ENCODE peak calls at places on chromosomes 5 and 9, in seven cellular contexts. K is Peyer's patch, Q is stomach, U is heart left ventricle, W is IMR-90, X is A549, D is adrenal gland. V is an unnamed sample.
A peak's percentile ranks its signal among the peaks of the same experiment; 100 is the strongest.

GRCh38 chr9:6467006-6467625 is 54.1 kb downstream of the UHRF2 start:
- DNase-seq in X (no peak), D (no peak), W (no peak), U (no peak), K (no peak), Q (no peak), V (no peak)

GRCh38 chr5:74241751-74242140 is 398.8 kb downstream of the ENC1 start:
- DNase-seq in W (peak; percentile 34), U (no peak), D (no peak), Q (no peak), X (no peak), K (no peak), V (no peak)

GRCh38 chr5:57986746-57987145 is 473.1 kb downstream of the PLK2 start:
- DNase-seq in W (peak; percentile 34), K (no peak), U (no peak), D (no peak), X (peak; percentile 59), Q (no peak), V (no peak)

GRCh38 chr9:72564517-72565281 is 43.3 kb downstream of the TMC1 start:
- DNase-seq in W (no peak), K (no peak), Q (no peak), U (no peak), D (no peak), X (no peak), V (no peak)

GRCh38 chr5:176492431-176492830 is 44.2 kb downstream of the FAF2 start:
- DNase-seq in W (peak; percentile 20), D (no peak), X (no peak), Q (no peak), K (no peak), U (no peak), V (no peak)

GRCh38 chr9:35548571-35548970 is 56.5 kb upstream of the TESK1 start:
- DNase-seq in D (no peak), X (no peak), U (no peak), K (no peak), W (peak; percentile 44), Q (no peak), V (no peak)

GRCh38 chr5:111680737-111681413 is 76.1 kb downstream of the NREP start:
- DNase-seq in X (peak; percentile 92), K (peak; percentile 64), Q (peak; percentile 74), U (peak; percentile 85), D (peak; percentile 86), W (peak; percentile 97), V (peak; percentile 67)

GRCh38 chr9:13939129-13939528 is 374.8 kb downstream of the NFIB start:
- DNase-seq in U (no peak), Q (no peak), K (no peak), W (peak; percentile 88), D (no peak), X (no peak), V (no peak)

GRCh38 chr5:148374693-148375360 is 8.9 kb upstream of the FBXO38 start:
- DNase-seq in U (no peak), Q (peak; percentile 42), W (peak; percentile 65), K (peak; percentile 52), X (peak; percentile 67), D (peak; percentile 74), V (no peak)

GRCh38 chr9:112174223-112174964 is 703 bp downstream of the SUSD1 start:
- DNase-seq in D (peak; percentile 83), K (peak; percentile 93), W (peak; percentile 16), X (peak; percentile 69), U (peak; percentile 59), Q (peak; percentile 79), V (peak; percentile 40)
- H3K27ac ChIP-seq in D (peak overlapping the region; percentile 40), K (peak overlapping the region; percentile 88), W (no peak overlapping the region), X (peak overlapping the region; percentile 99), U (peak overlapping the region; percentile 55), Q (peak overlapping the region; percentile 89), V (peak overlapping the region; percentile 27)

DNA sequence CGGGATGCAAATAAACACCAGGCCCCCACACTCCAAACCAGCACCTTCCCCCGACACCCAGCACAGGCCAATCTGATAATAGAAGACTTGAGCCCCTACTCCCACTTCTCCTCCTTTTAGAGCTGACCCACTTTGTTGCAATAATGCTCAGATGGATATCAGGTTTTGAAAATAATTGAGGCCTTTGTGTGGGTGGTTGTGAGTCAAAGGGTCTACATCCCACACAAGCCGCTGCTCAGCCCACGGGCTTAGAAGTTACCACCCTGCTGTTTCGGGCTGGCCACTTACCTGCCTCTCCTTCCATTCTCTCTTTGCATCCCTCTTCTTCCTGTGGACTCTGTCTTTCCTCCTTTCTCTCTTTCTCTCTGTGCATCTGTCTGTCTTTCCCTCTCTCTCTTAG is 36.2 kb upstream of the FOXI1 start:
- DNase-seq in D (no peak), K (no peak), U (no peak), W (no peak), X (no peak), Q (no peak), V (no peak)
- H3K4me1 ChIP-seq in D (no peaks in the 10 kb centered on the region), K (no peaks in the 10 kb centered on the region), U (no peaks in the 10 kb centered on the region), W (no peaks in the 10 kb centered on the region), X (no peaks in the 10 kb centered on the region), Q (no peaks in the 10 kb centered on the region), V (no peaks in the 10 kb centered on the region)

DNA sequence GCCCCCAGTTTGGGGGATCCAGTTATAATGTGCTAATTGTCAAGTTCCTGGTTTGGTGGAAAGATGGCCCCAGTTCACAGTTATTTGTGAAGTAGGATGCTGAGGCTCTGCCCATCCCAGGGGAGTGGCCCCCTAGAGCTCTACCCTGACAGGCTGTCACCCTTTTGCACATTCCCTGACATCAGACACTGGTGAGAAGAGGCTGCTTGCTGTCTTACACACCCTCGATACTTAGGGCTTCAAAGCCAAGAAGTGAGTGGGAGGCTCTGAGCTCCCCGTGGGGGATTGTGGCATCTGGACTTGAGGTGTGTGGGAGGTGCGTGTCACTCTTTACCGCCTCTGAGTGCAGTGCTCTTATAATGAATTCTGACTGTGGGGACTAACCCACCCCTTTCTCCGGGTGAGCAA is 168.5 kb downstream of the DOCK2 start:
- DNase-seq in W (peak; percentile 61), X (no peak), U (no peak), K (no peak), Q (no peak), D (no peak), V (no peak)
- TF ChIP-seq POLR2A in W (no peak), X (no peak), U (no peak), K (no peak), Q (no peak), D (no peak), V (no peak)

DNA sequence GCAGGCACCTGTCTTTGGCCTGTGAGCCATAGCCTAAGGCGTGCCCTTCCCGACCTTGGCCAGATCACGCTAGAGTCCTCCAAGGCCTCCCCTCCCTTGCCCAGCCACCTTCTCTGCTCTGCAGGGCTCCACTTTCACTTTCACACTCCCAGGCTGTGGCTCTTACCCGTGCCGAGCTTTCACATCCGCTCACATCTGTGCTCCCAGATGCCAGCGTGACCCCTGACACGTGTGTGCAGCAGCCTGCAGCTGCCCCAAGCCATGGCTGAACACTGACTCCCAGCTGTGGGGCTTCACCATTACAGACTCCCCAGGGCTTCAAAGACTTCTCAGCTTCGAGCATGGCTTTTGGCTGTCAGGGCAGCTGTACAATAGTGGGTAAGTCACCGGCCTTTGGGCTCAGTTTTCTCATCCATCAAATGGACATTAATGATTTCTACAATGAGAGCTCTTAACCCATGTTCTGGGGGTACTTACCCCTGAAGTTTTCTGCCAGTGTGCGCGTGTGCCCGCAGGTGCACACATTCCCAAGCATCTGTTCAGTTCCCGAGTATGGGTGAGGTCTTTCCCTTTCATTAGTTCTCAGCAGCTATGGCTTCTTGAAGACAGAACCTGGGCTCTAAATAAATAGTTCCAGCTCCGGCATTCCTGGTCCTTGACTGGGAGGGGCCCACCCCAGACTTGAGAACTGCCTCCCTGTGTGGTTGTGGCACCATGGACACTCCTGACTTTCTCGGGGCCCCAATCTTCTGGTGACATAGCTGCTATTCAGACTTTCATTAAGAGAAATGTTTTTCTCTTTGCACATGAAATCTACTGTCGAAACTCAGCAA is 118.6 kb downstream of the RGS3 start:
- DNase-seq in Q (peak; percentile 84), U (peak; percentile 81), D (peak; percentile 95), K (peak; percentile 95), X (no peak), W (peak; percentile 84), V (peak; percentile 66)
- H3K27ac ChIP-seq in Q (peak overlapping the region; percentile 88), U (peak overlapping the region; percentile 84), D (peak overlapping the region; percentile 74), K (peak overlapping the region; percentile 70), X (no peak overlapping the region), W (peak overlapping the region; percentile 32), V (peak overlapping the region; percentile 41)

GRCh38 chr9:93591301-93591700 is 14.9 kb downstream of the PHF2 start:
- DNase-seq in W (no peak), X (no peak), K (peak; percentile 37), Q (no peak), D (peak; percentile 50), U (no peak), V (no peak)

GRCh38 chr9:93591706-93592388 is 15.5 kb downstream of the PHF2 start:
- DNase-seq in X (no peak), K (peak; percentile 19), W (no peak), Q (no peak), U (no peak), D (peak; percentile 50), V (no peak)

GRCh38 chr9:93594041-93594756 is 17.8 kb downstream of the PHF2 start:
- DNase-seq in W (no peak), D (peak; percentile 49), X (no peak), Q (no peak), U (no peak), K (peak; percentile 74), V (no peak)

GRCh38 chr9:93593144-93593655 is 16.8 kb downstream of the PHF2 start:
- DNase-seq in D (no peak), X (no peak), K (peak; percentile 24), Q (no peak), U (no peak), W (no peak), V (no peak)

DNA sequence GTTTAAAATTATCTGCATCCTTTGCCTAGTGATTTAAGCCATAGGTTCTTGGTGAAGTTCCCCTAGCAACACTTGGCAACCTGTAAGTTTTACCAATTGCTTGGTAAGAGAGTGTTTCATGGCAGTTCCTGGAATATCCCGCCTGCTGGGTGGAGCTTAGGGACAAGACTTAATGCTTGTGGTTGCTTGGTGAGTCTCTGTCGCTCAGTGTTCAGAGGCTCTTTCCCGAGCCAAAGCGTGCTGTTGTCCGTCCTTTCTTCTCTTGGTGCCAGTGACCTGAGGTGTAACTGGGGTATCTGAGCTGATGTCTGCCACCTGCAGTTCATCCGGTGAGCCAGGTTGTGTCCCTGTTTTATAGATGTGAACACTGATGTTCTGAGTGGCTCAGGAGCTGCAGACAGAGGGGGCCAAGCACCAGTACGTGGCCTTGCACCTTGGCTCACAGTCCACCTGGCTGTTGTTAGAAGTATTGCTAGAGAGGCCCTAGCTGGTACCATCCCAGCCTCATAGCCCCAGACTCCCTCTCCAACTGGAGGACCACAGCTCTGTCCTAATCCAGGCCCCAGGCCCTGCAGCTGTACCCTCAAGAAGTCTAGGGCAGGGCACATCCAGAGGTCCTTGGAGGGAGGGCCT is 16.1 kb downstream of the PHF2 start:
- DNase-seq in X (peak; percentile 37), W (no peak), D (peak; percentile 53), K (peak; percentile 42), U (no peak), Q (no peak), V (no peak)
- H3K4me1 ChIP-seq in X (peaks cover 7% of the 10 kb centered on the region), W (peaks cover 6% of the 10 kb centered on the region), D (peaks cover 30% of the 10 kb centered on the region), K (no peaks in the 10 kb centered on the region), U (peaks cover 71% of the 10 kb centered on the region), Q (peaks cover 65% of the 10 kb centered on the region), V (peaks cover 3% of the 10 kb centered on the region)

GRCh38 chr5:62403411-62404250 is at the start of gene DIMT1:
- DNase-seq in K (peak; percentile 98), W (peak; percentile 97), U (peak; percentile 96), X (peak; percentile 96), D (peak; percentile 98), Q (peak; percentile 96), V (peak; percentile 96)
- TF ChIP-seq POLR2A in K (no peak), W (peak; percentile 89), U (peak; percentile 2), X (peak; percentile 95), D (peak; percentile 33), Q (no peak), V (peak; percentile 68)

V was measured in uterus.